ENCODE peak calls at places on chromosomes 3 and 15, in nine cellular contexts. One of them, this sample, is unnamed.

GRCh38 chr3:12139111-12139511 is 19.6 kb downstream of the TIMP4 start:
- DNase-seq in GM23248: peak; percentile 64
- DNase-seq in CD4-positive, CD25-positive, alpha-beta regulatory T cell: no peak
- DNase-seq in right cardiac atrium: peak; percentile 49
- DNase-seq in endothelial cell of umbilical vein: peak; percentile 42
- DNase-seq in Karpas-422: peak; percentile 71
- DNase-seq in stomach: no peak
- DNase-seq in fibroblast of lung: peak; percentile 87
- DNase-seq in CD8-positive, alpha-beta T cell: no peak
- DNase-seq in this sample: no peak

GRCh38 chr3:52244061-52244628 is 1.4 kb upstream of the PPM1M start:
- DNase-seq in GM23248: peak; percentile 85
- DNase-seq in CD4-positive, CD25-positive, alpha-beta regulatory T cell: peak; percentile 33
- DNase-seq in right cardiac atrium: no peak
- DNase-seq in endothelial cell of umbilical vein: peak; percentile 62
- DNase-seq in Karpas-422: peak; percentile 58
- DNase-seq in stomach: peak; percentile 42
- DNase-seq in fibroblast of lung: peak; percentile 19
- DNase-seq in CD8-positive, alpha-beta T cell: peak; percentile 18
- DNase-seq in this sample: no peak

GRCh38 chr3:72957303-72957702 is 39.3 kb upstream of the PPP4R2 start:
- DNase-seq in GM23248: no peak
- DNase-seq in CD4-positive, CD25-positive, alpha-beta regulatory T cell: no peak
- DNase-seq in right cardiac atrium: peak; percentile 44
- DNase-seq in endothelial cell of umbilical vein: no peak
- DNase-seq in Karpas-422: no peak
- DNase-seq in stomach: peak; percentile 51
- DNase-seq in fibroblast of lung: no peak
- DNase-seq in CD8-positive, alpha-beta T cell: no peak
- DNase-seq in this sample: no peak

GRCh38 chr3:123286308-123287023 is 84.7 kb downstream of the SEC22A start:
- DNase-seq in GM23248: peak; percentile 83
- DNase-seq in CD4-positive, CD25-positive, alpha-beta regulatory T cell: peak; percentile 56
- DNase-seq in right cardiac atrium: no peak
- DNase-seq in endothelial cell of umbilical vein: peak; percentile 52
- DNase-seq in Karpas-422: peak; percentile 90
- DNase-seq in stomach: no peak
- DNase-seq in fibroblast of lung: peak; percentile 71
- DNase-seq in CD8-positive, alpha-beta T cell: no peak
- DNase-seq in this sample: no peak

GRCh38 chr3:188345223-188345622 is 191.3 kb downstream of the LPP start:
- DNase-seq in GM23248: peak; percentile 33
- DNase-seq in CD4-positive, CD25-positive, alpha-beta regulatory T cell: no peak
- DNase-seq in right cardiac atrium: no peak
- DNase-seq in endothelial cell of umbilical vein: peak; percentile 95
- DNase-seq in Karpas-422: no peak
- DNase-seq in stomach: no peak
- DNase-seq in fibroblast of lung: peak; percentile 29
- DNase-seq in CD8-positive, alpha-beta T cell: no peak
- DNase-seq in this sample: no peak

GRCh38 chr3:50365080-50365841 is 5.9 kb upstream of the TMEM115 start:
- DNase-seq in GM23248: peak; percentile 82
- DNase-seq in CD4-positive, CD25-positive, alpha-beta regulatory T cell: peak; percentile 95
- DNase-seq in right cardiac atrium: peak; percentile 85
- DNase-seq in endothelial cell of umbilical vein: peak; percentile 67
- DNase-seq in Karpas-422: peak; percentile 91
- DNase-seq in stomach: peak; percentile 95
- DNase-seq in fibroblast of lung: peak; percentile 56
- DNase-seq in CD8-positive, alpha-beta T cell: peak; percentile 94
- DNase-seq in this sample: peak; percentile 91

GRCh38 chr15:28961391-28961790 is 75.6 kb downstream of the APBA2 start:
- DNase-seq in GM23248: no peak
- DNase-seq in CD4-positive, CD25-positive, alpha-beta regulatory T cell: no peak
- DNase-seq in right cardiac atrium: no peak
- DNase-seq in endothelial cell of umbilical vein: no peak
- DNase-seq in Karpas-422: no peak
- DNase-seq in stomach: no peak
- DNase-seq in fibroblast of lung: no peak
- DNase-seq in CD8-positive, alpha-beta T cell: no peak
- DNase-seq in this sample: no peak

GRCh38 chr3:155753038-155753647 is 8.3 kb upstream of the PLCH1 start:
- DNase-seq in GM23248: peak; percentile 54
- DNase-seq in CD4-positive, CD25-positive, alpha-beta regulatory T cell: peak; percentile 49
- DNase-seq in right cardiac atrium: no peak
- DNase-seq in endothelial cell of umbilical vein: peak; percentile 50
- DNase-seq in Karpas-422: peak; percentile 79
- DNase-seq in stomach: no peak
- DNase-seq in fibroblast of lung: peak; percentile 57
- DNase-seq in CD8-positive, alpha-beta T cell: no peak
- DNase-seq in this sample: no peak

GRCh38 chr15:74620636-74621545 is 5.3 kb downstream of the CLK3 start:
- DNase-seq in GM23248: peak; percentile 85
- DNase-seq in CD4-positive, CD25-positive, alpha-beta regulatory T cell: peak; percentile 87
- DNase-seq in right cardiac atrium: peak; percentile 59
- DNase-seq in endothelial cell of umbilical vein: peak; percentile 72
- DNase-seq in Karpas-422: peak; percentile 92
- DNase-seq in stomach: peak; percentile 71
- DNase-seq in fibroblast of lung: peak; percentile 72
- DNase-seq in CD8-positive, alpha-beta T cell: peak; percentile 71
- DNase-seq in this sample: peak; percentile 58

GRCh38 chr3:51717947-51718346 is 11.1 kb downstream of the GRM2 start:
- DNase-seq in GM23248: no peak
- DNase-seq in CD4-positive, CD25-positive, alpha-beta regulatory T cell: no peak
- DNase-seq in right cardiac atrium: no peak
- DNase-seq in endothelial cell of umbilical vein: no peak
- DNase-seq in Karpas-422: no peak
- DNase-seq in stomach: no peak
- DNase-seq in fibroblast of lung: no peak
- DNase-seq in CD8-positive, alpha-beta T cell: no peak
- DNase-seq in this sample: no peak

GRCh38 chr15:36936652-36937051 is 163.7 kb downstream of the MEIS2 start:
- DNase-seq in GM23248: peak; percentile 35
- DNase-seq in CD4-positive, CD25-positive, alpha-beta regulatory T cell: no peak
- DNase-seq in right cardiac atrium: no peak
- DNase-seq in endothelial cell of umbilical vein: no peak
- DNase-seq in Karpas-422: no peak
- DNase-seq in stomach: no peak
- DNase-seq in fibroblast of lung: peak; percentile 37
- DNase-seq in CD8-positive, alpha-beta T cell: no peak
- DNase-seq in this sample: no peak

GRCh38 chr3:123732447-123732846 is 147.6 kb upstream of the HACD2 start:
- DNase-seq in GM23248: peak; percentile 74
- DNase-seq in CD4-positive, CD25-positive, alpha-beta regulatory T cell: no peak
- DNase-seq in right cardiac atrium: no peak
- DNase-seq in endothelial cell of umbilical vein: no peak
- DNase-seq in Karpas-422: no peak
- DNase-seq in stomach: no peak
- DNase-seq in fibroblast of lung: peak; percentile 90
- DNase-seq in CD8-positive, alpha-beta T cell: no peak
- DNase-seq in this sample: no peak

GRCh38 chr3:141405025-141405424 is 36.7 kb downstream of the ZBTB38 start:
- DNase-seq in GM23248: peak; percentile 82
- DNase-seq in CD4-positive, CD25-positive, alpha-beta regulatory T cell: no peak
- DNase-seq in right cardiac atrium: no peak
- DNase-seq in endothelial cell of umbilical vein: peak; percentile 90
- DNase-seq in Karpas-422: no peak
- DNase-seq in stomach: no peak
- DNase-seq in fibroblast of lung: peak; percentile 48
- DNase-seq in CD8-positive, alpha-beta T cell: no peak
- DNase-seq in this sample: no peak

GRCh38 chr15:70376929-70377691 is 279.4 kb upstream of the TLE3 start:
- DNase-seq in GM23248: peak; percentile 85
- DNase-seq in CD4-positive, CD25-positive, alpha-beta regulatory T cell: no peak
- DNase-seq in right cardiac atrium: peak; percentile 78
- DNase-seq in endothelial cell of umbilical vein: peak; percentile 7
- DNase-seq in Karpas-422: no peak
- DNase-seq in stomach: peak; percentile 53
- DNase-seq in fibroblast of lung: peak; percentile 48
- DNase-seq in CD8-positive, alpha-beta T cell: no peak
- DNase-seq in this sample: no peak

GRCh38 chr15:101676965-101677364 is 24.8 kb upstream of the TM2D3 start:
- DNase-seq in GM23248: peak; percentile 44
- DNase-seq in CD4-positive, CD25-positive, alpha-beta regulatory T cell: no peak
- DNase-seq in right cardiac atrium: no peak
- DNase-seq in endothelial cell of umbilical vein: no peak
- DNase-seq in Karpas-422: peak; percentile 10
- DNase-seq in stomach: no peak
- DNase-seq in fibroblast of lung: peak; percentile 25
- DNase-seq in CD8-positive, alpha-beta T cell: no peak
- DNase-seq in this sample: no peak

DNA sequence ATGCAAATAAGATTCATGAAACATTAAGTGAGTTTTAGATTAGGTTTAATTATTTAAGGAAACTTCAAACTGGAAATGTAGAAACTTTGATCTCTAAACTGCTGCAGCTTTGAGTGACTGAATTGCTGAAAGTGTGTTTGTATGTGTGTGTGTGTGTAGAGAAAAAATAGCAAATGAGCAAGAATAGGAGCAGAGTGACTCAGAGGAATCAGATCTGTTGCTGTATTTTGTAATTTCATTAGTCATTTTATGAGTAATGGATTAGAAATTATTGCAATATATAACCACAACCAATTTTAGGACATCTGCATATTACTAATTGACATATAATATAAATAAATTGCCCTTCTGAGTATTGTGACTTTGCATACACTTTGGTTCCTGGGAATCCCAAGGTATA is 52.8 kb upstream of the SLC9A9 start:
- DNase-seq in GM23248: peak; percentile 93
- DNase-seq in CD4-positive, CD25-positive, alpha-beta regulatory T cell: no peak
- DNase-seq in right cardiac atrium: no peak
- DNase-seq in endothelial cell of umbilical vein: peak; percentile 43
- DNase-seq in Karpas-422: no peak
- DNase-seq in stomach: no peak
- DNase-seq in fibroblast of lung: peak; percentile 94
- DNase-seq in CD8-positive, alpha-beta T cell: no peak
- DNase-seq in this sample: no peak
- H3K9me3 ChIP-seq in GM23248: no peaks in the 10 kb centered on the region
- H3K9me3 ChIP-seq in CD4-positive, CD25-positive, alpha-beta regulatory T cell: no peaks in the 10 kb centered on the region
- H3K9me3 ChIP-seq in right cardiac atrium: no peaks in the 10 kb centered on the region
- H3K9me3 ChIP-seq in endothelial cell of umbilical vein: no peaks in the 10 kb centered on the region
- H3K9me3 ChIP-seq in Karpas-422: no peaks in the 10 kb centered on the region
- H3K9me3 ChIP-seq in stomach: no peaks in the 10 kb centered on the region
- H3K9me3 ChIP-seq in fibroblast of lung: no peaks in the 10 kb centered on the region
- H3K9me3 ChIP-seq in CD8-positive, alpha-beta T cell: no peaks in the 10 kb centered on the region
- H3K9me3 ChIP-seq in this sample: no peaks in the 10 kb centered on the region

GRCh38 chr15:97525809-97526208 is 434.7 kb upstream of the ARRDC4 start:
- DNase-seq in GM23248: no peak
- DNase-seq in CD4-positive, CD25-positive, alpha-beta regulatory T cell: no peak
- DNase-seq in right cardiac atrium: no peak
- DNase-seq in endothelial cell of umbilical vein: no peak
- DNase-seq in Karpas-422: no peak
- DNase-seq in stomach: no peak
- DNase-seq in fibroblast of lung: no peak
- DNase-seq in CD8-positive, alpha-beta T cell: no peak
- DNase-seq in this sample: no peak
- H3K9me3 ChIP-seq in GM23248: no peaks in the 10 kb centered on the region
- H3K9me3 ChIP-seq in CD4-positive, CD25-positive, alpha-beta regulatory T cell: peaks cover 3% of the 10 kb centered on the region
- H3K9me3 ChIP-seq in right cardiac atrium: no peaks in the 10 kb centered on the region
- H3K9me3 ChIP-seq in endothelial cell of umbilical vein: no peaks in the 10 kb centered on the region
- H3K9me3 ChIP-seq in Karpas-422: peaks cover 10% of the 10 kb centered on the region
- H3K9me3 ChIP-seq in stomach: no peaks in the 10 kb centered on the region
- H3K9me3 ChIP-seq in fibroblast of lung: no peaks in the 10 kb centered on the region
- H3K9me3 ChIP-seq in CD8-positive, alpha-beta T cell: no peaks in the 10 kb centered on the region
- H3K9me3 ChIP-seq in this sample: no peaks in the 10 kb centered on the region

DNA sequence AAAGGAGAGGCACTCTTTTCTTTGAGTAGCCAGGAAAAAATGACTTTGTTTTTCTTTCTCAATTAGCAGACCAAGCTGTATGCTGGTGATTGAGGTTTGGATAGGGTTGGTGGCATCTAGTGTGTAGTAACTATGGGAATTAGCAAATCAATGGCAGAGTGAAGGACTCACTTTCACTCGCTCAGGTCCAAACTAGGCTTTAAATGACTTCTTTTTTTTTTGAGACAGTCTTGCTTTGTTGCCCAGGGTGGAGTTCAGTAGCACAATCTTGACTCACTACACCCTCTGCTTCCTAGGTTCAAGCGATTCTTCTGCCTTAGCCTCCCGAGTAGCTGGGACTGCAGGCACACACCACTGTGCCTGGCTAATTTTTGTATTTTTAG is 35.9 kb downstream of the PRKCI start:
- DNase-seq in GM23248: peak; percentile 15
- DNase-seq in CD4-positive, CD25-positive, alpha-beta regulatory T cell: no peak
- DNase-seq in right cardiac atrium: no peak
- DNase-seq in endothelial cell of umbilical vein: no peak
- DNase-seq in Karpas-422: no peak
- DNase-seq in stomach: no peak
- DNase-seq in fibroblast of lung: no peak
- DNase-seq in CD8-positive, alpha-beta T cell: no peak
- DNase-seq in this sample: no peak
- H3K9me3 ChIP-seq in GM23248: no peaks in the 10 kb centered on the region
- H3K9me3 ChIP-seq in CD4-positive, CD25-positive, alpha-beta regulatory T cell: no peaks in the 10 kb centered on the region
- H3K9me3 ChIP-seq in right cardiac atrium: no peaks in the 10 kb centered on the region
- H3K9me3 ChIP-seq in endothelial cell of umbilical vein: no peaks in the 10 kb centered on the region
- H3K9me3 ChIP-seq in Karpas-422: no peaks in the 10 kb centered on the region
- H3K9me3 ChIP-seq in stomach: no peaks in the 10 kb centered on the region
- H3K9me3 ChIP-seq in fibroblast of lung: no peaks in the 10 kb centered on the region
- H3K9me3 ChIP-seq in CD8-positive, alpha-beta T cell: no peaks in the 10 kb centered on the region
- H3K9me3 ChIP-seq in this sample: no peaks in the 10 kb centered on the region

GRCh38 chr3:1019157-1019556 is 73.7 kb upstream of the CNTN6 start:
- DNase-seq in GM23248: no peak
- DNase-seq in CD4-positive, CD25-positive, alpha-beta regulatory T cell: no peak
- DNase-seq in right cardiac atrium: no peak
- DNase-seq in endothelial cell of umbilical vein: no peak
- DNase-seq in Karpas-422: no peak
- DNase-seq in stomach: no peak
- DNase-seq in fibroblast of lung: no peak
- DNase-seq in CD8-positive, alpha-beta T cell: no peak
- DNase-seq in this sample: no peak

DNA sequence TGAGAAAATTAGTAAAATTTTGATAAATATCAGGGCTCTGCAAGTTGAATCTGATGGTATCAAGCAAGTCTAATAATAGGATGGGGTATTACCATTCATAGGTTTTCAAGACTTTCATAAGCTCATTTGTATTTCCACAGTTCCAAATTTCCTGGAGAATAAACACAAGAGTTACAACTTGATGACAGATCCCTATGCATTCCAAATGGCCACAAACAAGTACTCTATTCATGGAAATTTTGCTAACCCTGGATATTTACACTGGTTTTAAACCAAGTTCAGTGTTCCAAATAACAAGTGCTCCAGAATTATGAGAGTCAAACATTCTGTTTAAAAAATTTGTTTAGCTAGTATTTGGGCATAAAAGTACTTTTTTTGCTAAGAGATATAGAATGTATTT is 74.9 kb upstream of the CNTN6 start:
- DNase-seq in GM23248: no peak
- DNase-seq in CD4-positive, CD25-positive, alpha-beta regulatory T cell: no peak
- DNase-seq in right cardiac atrium: no peak
- DNase-seq in endothelial cell of umbilical vein: no peak
- DNase-seq in Karpas-422: no peak
- DNase-seq in stomach: no peak
- DNase-seq in fibroblast of lung: no peak
- DNase-seq in CD8-positive, alpha-beta T cell: no peak
- DNase-seq in this sample: no peak
- H3K9me3 ChIP-seq in GM23248: no peaks in the 10 kb centered on the region
- H3K9me3 ChIP-seq in CD4-positive, CD25-positive, alpha-beta regulatory T cell: no peaks in the 10 kb centered on the region
- H3K9me3 ChIP-seq in right cardiac atrium: no peaks in the 10 kb centered on the region
- H3K9me3 ChIP-seq in endothelial cell of umbilical vein: no peaks in the 10 kb centered on the region
- H3K9me3 ChIP-seq in Karpas-422: peaks cover 8% of the 10 kb centered on the region
- H3K9me3 ChIP-seq in stomach: no peaks in the 10 kb centered on the region
- H3K9me3 ChIP-seq in fibroblast of lung: no peaks in the 10 kb centered on the region
- H3K9me3 ChIP-seq in CD8-positive, alpha-beta T cell: no peaks in the 10 kb centered on the region
- H3K9me3 ChIP-seq in this sample: no peaks in the 10 kb centered on the region

This sample was measured in prostate gland.